ENCODE peak calls at places on chromosomes 5 and 9, in eight cellular contexts. I, U, B, E, A, F, V and R are unnamed samples.

GRCh38 chr5:88683506-88684135 is 199.4 kb downstream of the MEF2C start:
- DNase-seq in I (no peak), U (no peak), B (no peak), E (no peak), A (peak; percentile 75), F (no peak), V (no peak), R (peak; percentile 86)

GRCh38 chr5:71737931-71738539 is 19.0 kb downstream of the CARTPT start:
- DNase-seq in I (no peak), U (no peak), B (no peak), E (no peak), A (no peak), F (no peak), V (no peak), R (no peak)

GRCh38 chr5:14123974-14124482 is 19.1 kb upstream of the TRIO start:
- DNase-seq in I (no peak), U (no peak), B (no peak), E (no peak), A (no peak), F (no peak), V (no peak), R (no peak)

GRCh38 chr5:159547466-159548195 is 217.3 kb upstream of the IL12B start:
- DNase-seq in I (no peak), U (no peak), B (no peak), E (no peak), A (no peak), F (no peak), V (no peak), R (no peak)

GRCh38 chr5:55160493-55161209 is 680 bp downstream of the GPX8 start:
- DNase-seq in I (peak; percentile 47), U (peak; percentile 75), B (no peak), E (peak; percentile 86), A (no peak), F (no peak), V (no peak), R (peak; percentile 84)

GRCh38 chr9:129539446-129539845 is 81.5 kb downstream of the C9orf50 start:
- DNase-seq in I (no peak), U (no peak), B (no peak), E (no peak), A (no peak), F (no peak), V (no peak), R (no peak)

GRCh38 chr5:142499591-142500384 is 175.0 kb upstream of the SPRY4 start:
- DNase-seq in I (no peak), U (no peak), B (no peak), E (no peak), A (no peak), F (no peak), V (no peak), R (no peak)

GRCh38 chr5:60943624-60944023 is 1.2 kb downstream of the ERCC8 start:
- DNase-seq in I (no peak), U (no peak), B (no peak), E (peak; percentile 20), A (no peak), F (peak; percentile 18), V (no peak), R (no peak)

GRCh38 chr5:73395274-73395673 is 53.3 kb downstream of the FOXD1 start:
- DNase-seq in I (no peak), U (no peak), B (no peak), E (no peak), A (no peak), F (no peak), V (no peak), R (no peak)

GRCh38 chr5:178249191-178249989 is 16.8 kb upstream of the PHYKPL start:
- DNase-seq in I (no peak), U (no peak), B (no peak), E (peak; percentile 76), A (no peak), F (no peak), V (peak; percentile 55), R (no peak)

GRCh38 chr9:34576593-34576935 is 13.0 kb downstream of the CNTFR start:
- DNase-seq in I (no peak), U (no peak), B (no peak), E (no peak), A (no peak), F (no peak), V (no peak), R (no peak)

GRCh38 chr5:9351535-9351934 is 194.3 kb downstream of the SEMA5A start:
- DNase-seq in I (no peak), U (no peak), B (no peak), E (no peak), A (no peak), F (no peak), V (no peak), R (no peak)

GRCh38 chr5:78003914-78004313 is 227.8 kb upstream of the TBCA start:
- DNase-seq in I (no peak), U (no peak), B (no peak), E (no peak), A (no peak), F (no peak), V (no peak), R (peak; percentile 70)

GRCh38 chr5:28516657-28517175 is 1478.3 kb upstream of the CDH9 start:
- DNase-seq in I (no peak), U (no peak), B (no peak), E (no peak), A (no peak), F (no peak), V (no peak), R (no peak)

GRCh38 chr9:89021154-89021803 is 30.0 kb downstream of the S1PR3 start:
- DNase-seq in I (no peak), U (peak; percentile 85), B (no peak), E (peak; percentile 78), A (no peak), F (no peak), V (no peak), R (no peak)

GRCh38 chr9:18498947-18499585 is 25.1 kb downstream of the ADAMTSL1 start:
- DNase-seq in I (peak; percentile 36), U (no peak), B (no peak), E (no peak), A (peak; percentile 47), F (no peak), V (no peak), R (no peak)

GRCh38 chr9:18496586-18496985 is 22.6 kb downstream of the ADAMTSL1 start:
- DNase-seq in I (no peak), U (no peak), B (no peak), E (no peak), A (no peak), F (no peak), V (no peak), R (no peak)

GRCh38 chr9:18493361-18494015 is 19.5 kb downstream of the ADAMTSL1 start:
- DNase-seq in I (no peak), U (no peak), B (no peak), E (no peak), A (peak; percentile 26), F (no peak), V (no peak), R (no peak)

GRCh38 chr9:18492612-18493011 is 18.7 kb downstream of the ADAMTSL1 start:
- DNase-seq in I (no peak), U (no peak), B (no peak), E (no peak), A (no peak), F (no peak), V (no peak), R (no peak)

DNA sequence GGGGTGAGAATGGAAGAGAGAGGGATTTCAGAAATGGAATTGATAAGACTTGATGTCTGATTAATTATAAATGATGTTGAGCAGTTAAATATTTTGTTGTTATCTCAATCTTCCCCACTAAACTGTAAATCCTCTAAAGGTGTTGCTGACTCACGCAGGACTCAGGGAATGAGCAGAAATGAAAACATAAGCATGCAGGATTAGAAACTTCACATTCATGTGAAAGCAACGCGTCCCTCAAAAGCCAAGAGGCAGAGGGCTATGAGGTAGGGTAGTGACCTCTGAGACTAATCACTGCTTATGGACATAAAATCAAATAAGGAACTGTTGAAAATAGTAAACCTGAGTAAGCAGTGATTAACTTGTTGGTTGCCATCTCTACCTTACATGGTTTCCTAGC is 21.1 kb downstream of the ADAMTSL1 start:
- DNase-seq in I (no peak), U (no peak), B (no peak), E (no peak), A (no peak), F (no peak), V (no peak), R (no peak)
- H3K4me1 ChIP-seq in I (peaks cover 51% of the 10 kb centered on the region), U (peaks cover 6% of the 10 kb centered on the region), B (no peaks in the 10 kb centered on the region), E (peaks cover 51% of the 10 kb centered on the region), A (peaks cover 45% of the 10 kb centered on the region), F (no peaks in the 10 kb centered on the region), V (no peaks in the 10 kb centered on the region), R (peaks cover 9% of the 10 kb centered on the region)

GRCh38 chr9:438066-438465 is 223.4 kb downstream of the DOCK8 start:
- DNase-seq in I (no peak), U (no peak), B (no peak), E (no peak), A (no peak), F (no peak), V (no peak), R (no peak)
- H3K36me3 ChIP-seq in I (no peaks in the 10 kb centered on the region), U (no peaks in the 10 kb centered on the region), B (peaks cover 80% of the 10 kb centered on the region), E (no peaks in the 10 kb centered on the region), A (no peaks in the 10 kb centered on the region), F (peaks cover 97% of the 10 kb centered on the region), V (peaks cover 59% of the 10 kb centered on the region), R (no peaks in the 10 kb centered on the region)

DNA sequence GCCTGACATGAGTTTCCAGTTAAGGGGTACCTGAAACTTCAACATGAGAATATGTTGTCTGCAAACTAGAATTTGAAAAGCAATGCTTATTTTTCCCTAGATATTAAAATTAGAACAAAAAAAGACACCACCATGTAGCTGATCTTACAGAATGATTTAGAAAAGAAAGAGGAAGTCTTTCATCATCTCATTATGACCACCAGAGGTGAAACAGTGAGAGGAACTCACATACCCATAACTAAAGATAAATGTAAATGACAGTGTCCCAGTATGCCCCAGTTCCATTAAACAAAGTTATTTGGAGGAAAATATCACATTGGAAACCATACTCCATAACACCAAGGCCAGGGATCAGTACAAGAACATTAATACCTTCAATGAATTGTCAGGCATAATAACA is 6.9 kb downstream of the TAF7 start:
- DNase-seq in I (no peak), U (no peak), B (no peak), E (no peak), A (no peak), F (no peak), V (no peak), R (no peak)
- H3K9me3 ChIP-seq in I (peaks cover 7% of the 10 kb centered on the region), U (peaks cover 98% of the 10 kb centered on the region), B (peaks cover 81% of the 10 kb centered on the region), E (peaks cover 37% of the 10 kb centered on the region), A (peaks cover 34% of the 10 kb centered on the region), F (peaks cover 37% of the 10 kb centered on the region), V (peaks cover 12% of the 10 kb centered on the region), R (peaks cover 3% of the 10 kb centered on the region)

GRCh38 chr5:80987078-80987766 is 27.1 kb downstream of the RASGRF2 start:
- DNase-seq in I (no peak), U (no peak), B (no peak), E (no peak), A (no peak), F (no peak), V (no peak), R (no peak)

GRCh38 chr5:80990527-80990926 is 30.4 kb downstream of the RASGRF2 start:
- DNase-seq in I (no peak), U (no peak), B (no peak), E (no peak), A (no peak), F (no peak), V (no peak), R (no peak)

GRCh38 chr5:80989883-80990282 is 29.7 kb downstream of the RASGRF2 start:
- DNase-seq in I (no peak), U (no peak), B (no peak), E (no peak), A (no peak), F (no peak), V (no peak), R (no peak)

GRCh38 chr5:80990971-80991370 is 30.8 kb downstream of the RASGRF2 start:
- DNase-seq in I (no peak), U (no peak), B (no peak), E (peak; percentile 84), A (no peak), F (no peak), V (no peak), R (no peak)

GRCh38 chr5:80988419-80988925 is 28.3 kb downstream of the RASGRF2 start:
- DNase-seq in I (no peak), U (no peak), B (no peak), E (no peak), A (no peak), F (no peak), V (no peak), R (no peak)
- H3K4me1 ChIP-seq in I (no peaks in the 10 kb centered on the region), U (no peaks in the 10 kb centered on the region), B (no peaks in the 10 kb centered on the region), E (peaks cover 13% of the 10 kb centered on the region), A (no peaks in the 10 kb centered on the region), F (no peaks in the 10 kb centered on the region), V (peaks cover 56% of the 10 kb centered on the region), R (no peaks in the 10 kb centered on the region)